ENCODE peak calls at places on chromosome 3, in eight cellular contexts. One of them, this sample, is unnamed.

GRCh38 chr3:105867690-105868449 is 942 bp downstream of the CBLB start:
- DNase-seq in H9: no peak
- DNase-seq in RWPE1: no peak
- DNase-seq in spleen: no peak
- DNase-seq in MCF 10A: no peak
- DNase-seq in IMR-90: no peak
- DNase-seq in epithelial cell of esophagus: peak; percentile 20
- DNase-seq in brain microvascular endothelial cell: peak; percentile 7
- DNase-seq in this sample: no peak

GRCh38 chr3:47001731-47002489 is 22.4 kb downstream of the NBEAL2 start:
- DNase-seq in H9: no peak
- DNase-seq in RWPE1: no peak
- DNase-seq in spleen: peak; percentile 59
- DNase-seq in MCF 10A: no peak
- DNase-seq in IMR-90: no peak
- DNase-seq in epithelial cell of esophagus: no peak
- DNase-seq in brain microvascular endothelial cell: no peak
- DNase-seq in this sample: no peak

GRCh38 chr3:156300929-156301806 is 180.8 kb downstream of the KCNAB1 start:
- DNase-seq in H9: no peak
- DNase-seq in RWPE1: no peak
- DNase-seq in spleen: no peak
- DNase-seq in MCF 10A: no peak
- DNase-seq in IMR-90: peak; percentile 12
- DNase-seq in epithelial cell of esophagus: no peak
- DNase-seq in brain microvascular endothelial cell: no peak
- DNase-seq in this sample: no peak

GRCh38 chr3:141275511-141275910 is 43.9 kb downstream of the PXYLP1 start:
- DNase-seq in H9: no peak
- DNase-seq in RWPE1: no peak
- DNase-seq in spleen: no peak
- DNase-seq in MCF 10A: no peak
- DNase-seq in IMR-90: no peak
- DNase-seq in epithelial cell of esophagus: peak; percentile 12
- DNase-seq in brain microvascular endothelial cell: peak; percentile 35
- DNase-seq in this sample: peak; percentile 25

GRCh38 chr3:192092388-192093005 is 631.5 kb downstream of the PYDC2 start:
- DNase-seq in H9: no peak
- DNase-seq in RWPE1: no peak
- DNase-seq in spleen: no peak
- DNase-seq in MCF 10A: no peak
- DNase-seq in IMR-90: no peak
- DNase-seq in epithelial cell of esophagus: peak; percentile 12
- DNase-seq in brain microvascular endothelial cell: no peak
- DNase-seq in this sample: no peak

GRCh38 chr3:71753716-71754609 is at the start of gene GPR27:
- DNase-seq in H9: peak; percentile 56
- DNase-seq in RWPE1: peak; percentile 10
- DNase-seq in spleen: peak; percentile 84
- DNase-seq in MCF 10A: peak; percentile 27
- DNase-seq in IMR-90: peak; percentile 12
- DNase-seq in epithelial cell of esophagus: peak; percentile 54
- DNase-seq in brain microvascular endothelial cell: no peak
- DNase-seq in this sample: no peak

GRCh38 chr3:195885036-195885871 is 23.1 kb downstream of the TNK2 start:
- DNase-seq in H9: no peak
- DNase-seq in RWPE1: no peak
- DNase-seq in spleen: peak; percentile 74
- DNase-seq in MCF 10A: no peak
- DNase-seq in IMR-90: no peak
- DNase-seq in epithelial cell of esophagus: no peak
- DNase-seq in brain microvascular endothelial cell: no peak
- DNase-seq in this sample: no peak

GRCh38 chr3:133643611-133644010 is 18.1 kb downstream of the TOPBP1 start:
- DNase-seq in H9: no peak
- DNase-seq in RWPE1: no peak
- DNase-seq in spleen: no peak
- DNase-seq in MCF 10A: no peak
- DNase-seq in IMR-90: no peak
- DNase-seq in epithelial cell of esophagus: no peak
- DNase-seq in brain microvascular endothelial cell: peak; percentile 52
- DNase-seq in this sample: no peak

GRCh38 chr3:112974894-112975293 is at the start of gene CD200R1:
- DNase-seq in H9: no peak
- DNase-seq in RWPE1: no peak
- DNase-seq in spleen: no peak
- DNase-seq in MCF 10A: no peak
- DNase-seq in IMR-90: no peak
- DNase-seq in epithelial cell of esophagus: no peak
- DNase-seq in brain microvascular endothelial cell: no peak
- DNase-seq in this sample: no peak

GRCh38 chr3:71051893-71052687 is 531.4 kb downstream of the FOXP1 start:
- DNase-seq in H9: no peak
- DNase-seq in RWPE1: peak; percentile 40
- DNase-seq in spleen: no peak
- DNase-seq in MCF 10A: peak; percentile 56
- DNase-seq in IMR-90: peak; percentile 40
- DNase-seq in epithelial cell of esophagus: no peak
- DNase-seq in brain microvascular endothelial cell: no peak
- DNase-seq in this sample: no peak

GRCh38 chr3:129064969-129065726 is 4.6 kb downstream of the GP9 start:
- DNase-seq in H9: no peak
- DNase-seq in RWPE1: no peak
- DNase-seq in spleen: peak; percentile 33
- DNase-seq in MCF 10A: no peak
- DNase-seq in IMR-90: no peak
- DNase-seq in epithelial cell of esophagus: no peak
- DNase-seq in brain microvascular endothelial cell: no peak
- DNase-seq in this sample: no peak

GRCh38 chr3:43345877-43346276 is 59.5 kb downstream of the SNRK start:
- DNase-seq in H9: no peak
- DNase-seq in RWPE1: no peak
- DNase-seq in spleen: no peak
- DNase-seq in MCF 10A: no peak
- DNase-seq in IMR-90: peak; percentile 69
- DNase-seq in epithelial cell of esophagus: no peak
- DNase-seq in brain microvascular endothelial cell: peak; percentile 78
- DNase-seq in this sample: no peak

GRCh38 chr3:119647843-119648575 is 12.4 kb downstream of the POPDC2 start:
- DNase-seq in H9: no peak
- DNase-seq in RWPE1: no peak
- DNase-seq in spleen: no peak
- DNase-seq in MCF 10A: no peak
- DNase-seq in IMR-90: peak; percentile 51
- DNase-seq in epithelial cell of esophagus: no peak
- DNase-seq in brain microvascular endothelial cell: no peak
- DNase-seq in this sample: peak; percentile 63

GRCh38 chr3:129461022-129461421 is 21.0 kb downstream of the IFT122 start:
- DNase-seq in H9: no peak
- DNase-seq in RWPE1: no peak
- DNase-seq in spleen: no peak
- DNase-seq in MCF 10A: peak; percentile 67
- DNase-seq in IMR-90: peak; percentile 81
- DNase-seq in epithelial cell of esophagus: peak; percentile 57
- DNase-seq in brain microvascular endothelial cell: peak; percentile 33
- DNase-seq in this sample: no peak

GRCh38 chr3:169022457-169022856 is 641.1 kb downstream of the MECOM start:
- DNase-seq in H9: no peak
- DNase-seq in RWPE1: no peak
- DNase-seq in spleen: no peak
- DNase-seq in MCF 10A: no peak
- DNase-seq in IMR-90: no peak
- DNase-seq in epithelial cell of esophagus: no peak
- DNase-seq in brain microvascular endothelial cell: peak; percentile 78
- DNase-seq in this sample: no peak

GRCh38 chr3:156599475-156599874 is 44.6 kb upstream of the SSR3 start:
- DNase-seq in H9: no peak
- DNase-seq in RWPE1: no peak
- DNase-seq in spleen: no peak
- DNase-seq in MCF 10A: no peak
- DNase-seq in IMR-90: no peak
- DNase-seq in epithelial cell of esophagus: no peak
- DNase-seq in brain microvascular endothelial cell: no peak
- DNase-seq in this sample: no peak

GRCh38 chr3:100033184-100033583 is 81.1 kb downstream of the FILIP1L start:
- DNase-seq in H9: no peak
- DNase-seq in RWPE1: peak; percentile 45
- DNase-seq in spleen: no peak
- DNase-seq in MCF 10A: peak; percentile 11
- DNase-seq in IMR-90: peak; percentile 81
- DNase-seq in epithelial cell of esophagus: peak; percentile 83
- DNase-seq in brain microvascular endothelial cell: peak; percentile 80
- DNase-seq in this sample: no peak

GRCh38 chr3:138405486-138405885 is 28.9 kb upstream of the ESYT3 start:
- DNase-seq in H9: peak; percentile 10
- DNase-seq in RWPE1: no peak
- DNase-seq in spleen: no peak
- DNase-seq in MCF 10A: no peak
- DNase-seq in IMR-90: no peak
- DNase-seq in epithelial cell of esophagus: no peak
- DNase-seq in brain microvascular endothelial cell: no peak
- DNase-seq in this sample: no peak

GRCh38 chr3:190877925-190878324 is 15.4 kb upstream of the GMNC start:
- DNase-seq in H9: peak; percentile 43
- DNase-seq in RWPE1: no peak
- DNase-seq in spleen: no peak
- DNase-seq in MCF 10A: no peak
- DNase-seq in IMR-90: no peak
- DNase-seq in epithelial cell of esophagus: no peak
- DNase-seq in brain microvascular endothelial cell: no peak
- DNase-seq in this sample: no peak
- TF ChIP-seq CTCF in H9: peak; percentile 69
- TF ChIP-seq CTCF in RWPE1: peak; percentile 30
- TF ChIP-seq CTCF in spleen: no peak
- TF ChIP-seq CTCF in MCF 10A: peak; percentile 26
- TF ChIP-seq CTCF in IMR-90: no peak
- TF ChIP-seq CTCF in epithelial cell of esophagus: peak; percentile 36
- TF ChIP-seq CTCF in brain microvascular endothelial cell: peak; percentile 56
- TF ChIP-seq CTCF in this sample: peak; percentile 38

GRCh38 chr3:188581365-188581764 is 427.4 kb downstream of the LPP start:
- DNase-seq in H9: no peak
- DNase-seq in RWPE1: no peak
- DNase-seq in spleen: no peak
- DNase-seq in MCF 10A: no peak
- DNase-seq in IMR-90: no peak
- DNase-seq in epithelial cell of esophagus: no peak
- DNase-seq in brain microvascular endothelial cell: no peak
- DNase-seq in this sample: no peak

GRCh38 chr3:188583476-188584161 is 429.7 kb downstream of the LPP start:
- DNase-seq in H9: no peak
- DNase-seq in RWPE1: no peak
- DNase-seq in spleen: no peak
- DNase-seq in MCF 10A: no peak
- DNase-seq in IMR-90: peak; percentile 29
- DNase-seq in epithelial cell of esophagus: no peak
- DNase-seq in brain microvascular endothelial cell: no peak
- DNase-seq in this sample: no peak

GRCh38 chr3:188581791-188582190 is 427.8 kb downstream of the LPP start:
- DNase-seq in H9: no peak
- DNase-seq in RWPE1: no peak
- DNase-seq in spleen: no peak
- DNase-seq in MCF 10A: no peak
- DNase-seq in IMR-90: no peak
- DNase-seq in epithelial cell of esophagus: no peak
- DNase-seq in brain microvascular endothelial cell: no peak
- DNase-seq in this sample: no peak

GRCh38 chr3:188584162-188584529 is 430.2 kb downstream of the LPP start:
- DNase-seq in H9: no peak
- DNase-seq in RWPE1: peak; percentile 55
- DNase-seq in spleen: no peak
- DNase-seq in MCF 10A: peak; percentile 78
- DNase-seq in IMR-90: peak; percentile 80
- DNase-seq in epithelial cell of esophagus: peak; percentile 84
- DNase-seq in brain microvascular endothelial cell: peak; percentile 54
- DNase-seq in this sample: no peak

GRCh38 chr3:188584958-188585689 is 431.2 kb downstream of the LPP start:
- DNase-seq in H9: no peak
- DNase-seq in RWPE1: peak; percentile 45
- DNase-seq in spleen: no peak
- DNase-seq in MCF 10A: peak; percentile 48
- DNase-seq in IMR-90: peak; percentile 10
- DNase-seq in epithelial cell of esophagus: peak; percentile 77
- DNase-seq in brain microvascular endothelial cell: no peak
- DNase-seq in this sample: no peak
- TF ChIP-seq CTCF in H9: peak; percentile 33
- TF ChIP-seq CTCF in RWPE1: no peak
- TF ChIP-seq CTCF in spleen: no peak
- TF ChIP-seq CTCF in MCF 10A: no peak
- TF ChIP-seq CTCF in IMR-90: peak; percentile 1
- TF ChIP-seq CTCF in epithelial cell of esophagus: no peak
- TF ChIP-seq CTCF in brain microvascular endothelial cell: peak; percentile 36
- TF ChIP-seq CTCF in this sample: peak; percentile 45

GRCh38 chr3:153925826-153926514 is 195.2 kb upstream of the ARHGEF26 start:
- DNase-seq in H9: no peak
- DNase-seq in RWPE1: no peak
- DNase-seq in spleen: no peak
- DNase-seq in MCF 10A: no peak
- DNase-seq in IMR-90: no peak
- DNase-seq in epithelial cell of esophagus: no peak
- DNase-seq in brain microvascular endothelial cell: no peak
- DNase-seq in this sample: no peak

DNA sequence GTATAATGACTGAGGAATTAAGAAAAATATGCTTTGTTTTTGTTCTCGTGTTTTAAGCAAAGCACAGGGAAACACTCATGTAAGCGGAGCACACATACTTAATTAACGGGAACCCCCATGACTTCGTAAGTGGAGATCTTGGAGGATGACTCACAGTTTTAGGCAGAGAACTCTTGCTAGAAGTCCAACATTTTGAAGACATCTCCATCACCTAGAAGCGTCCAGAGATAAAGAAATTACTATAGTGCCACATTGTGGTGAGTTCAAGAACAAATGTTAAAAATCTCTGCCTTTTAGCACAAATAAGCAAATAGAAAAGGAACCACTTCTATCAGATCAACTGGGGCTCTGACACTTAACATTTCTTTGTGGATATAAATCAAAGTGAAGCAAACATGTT is 194.1 kb upstream of the ARHGEF26 start:
- DNase-seq in H9: no peak
- DNase-seq in RWPE1: peak; percentile 10
- DNase-seq in spleen: no peak
- DNase-seq in MCF 10A: peak; percentile 72
- DNase-seq in IMR-90: peak; percentile 60
- DNase-seq in epithelial cell of esophagus: peak; percentile 38
- DNase-seq in brain microvascular endothelial cell: peak; percentile 3
- DNase-seq in this sample: no peak
- TF ChIP-seq CTCF in H9: peak; percentile 35
- TF ChIP-seq CTCF in RWPE1: no peak
- TF ChIP-seq CTCF in spleen: no peak
- TF ChIP-seq CTCF in MCF 10A: peak; percentile 11
- TF ChIP-seq CTCF in IMR-90: peak; percentile 31
- TF ChIP-seq CTCF in epithelial cell of esophagus: no peak
- TF ChIP-seq CTCF in brain microvascular endothelial cell: no peak
- TF ChIP-seq CTCF in this sample: peak; percentile 40

DNA sequence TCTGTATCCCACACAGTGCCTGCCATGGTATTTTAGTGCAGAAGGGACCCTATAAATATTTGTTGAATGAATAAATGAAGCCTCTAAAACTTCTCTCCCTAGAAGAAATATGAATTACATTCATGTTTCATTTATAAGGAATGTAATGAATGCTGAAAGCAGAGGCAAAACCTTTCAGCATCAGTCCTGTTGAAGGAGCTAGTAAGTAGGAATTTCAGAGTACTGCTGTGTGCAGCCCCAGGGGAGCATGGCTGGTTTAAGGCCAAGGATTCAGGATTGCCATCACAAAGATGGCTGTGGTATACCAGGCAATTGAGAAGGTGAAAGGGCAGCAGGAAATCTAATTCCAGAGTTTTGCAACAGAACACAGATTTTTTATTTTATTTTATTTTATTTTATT is 1131.4 kb downstream of the IGSF11 start:
- DNase-seq in H9: no peak
- DNase-seq in RWPE1: no peak
- DNase-seq in spleen: no peak
- DNase-seq in MCF 10A: no peak
- DNase-seq in IMR-90: peak; percentile 86
- DNase-seq in epithelial cell of esophagus: no peak
- DNase-seq in brain microvascular endothelial cell: peak; percentile 4
- DNase-seq in this sample: peak; percentile 86
- TF ChIP-seq CTCF in H9: no peak
- TF ChIP-seq CTCF in RWPE1: no peak
- TF ChIP-seq CTCF in spleen: no peak
- TF ChIP-seq CTCF in MCF 10A: no peak
- TF ChIP-seq CTCF in IMR-90: no peak
- TF ChIP-seq CTCF in epithelial cell of esophagus: no peak
- TF ChIP-seq CTCF in brain microvascular endothelial cell: no peak
- TF ChIP-seq CTCF in this sample: no peak